ENCODE peak calls at places on chromosomes 16 and 17, in four cellular contexts. I is iPS-NIHi11, K is NCI-H1436 treated with DMSO at 0.1 percent for 48 hours, V is C1 segment of cervical spinal cord. U is an unnamed sample.

GRCh38 chr16:89133457-89134127 is 38.0 kb upstream of the CDH15 start:
- DNase-seq in I (no peak), K (no peak), V (no peak), U (no peak)

GRCh38 chr17:56636276-56636675 is 42.8 kb downstream of the NOG start:
- DNase-seq in K (no peak), I (no peak), V (no peak), U (no peak)

GRCh38 chr17:17443173-17443572 is 33.6 kb upstream of the MED9 start:
- DNase-seq in I (no peak), K (no peak), V (no peak), U (no peak)

GRCh38 chr17:76735006-76735405 is 2.1 kb downstream of the SRSF2 start:
- DNase-seq in V (no peak), K (no peak), I (no peak), U (no peak)

GRCh38 chr16:27839419-27839818 is 224.1 kb downstream of the GSG1L start:
- DNase-seq in K (no peak), V (no peak), I (no peak), U (no peak)

GRCh38 chr16:83968483-83968865 is 430 bp downstream of the NECAB2 start:
- DNase-seq in K (no peak), I (peak; percentile 81), V (no peak), U (no peak)

GRCh38 chr17:48647103-48647963 is 21.2 kb upstream of the HOXB9 start:
- DNase-seq in I (peak; percentile 68), V (no peak), K (no peak), U (no peak)

GRCh38 chr17:80474933-80475915 is 1.2 kb downstream of the NPTX1 start:
- DNase-seq in K (no peak), V (no peak), I (no peak), U (no peak)

GRCh38 chr17:63464691-63465090 is 12.2 kb upstream of the ACE start:
- DNase-seq in K (no peak), V (no peak), I (no peak), U (no peak)

GRCh38 chr16:12225282-12225681 is 248.7 kb downstream of the SNX29 start:
- DNase-seq in K (no peak), V (no peak), I (no peak), U (no peak)

GRCh38 chr16:30875881-30876791 is 17.7 kb downstream of the BCL7C start:
- DNase-seq in K (no peak), V (peak; percentile 35), I (no peak), U (no peak)

GRCh38 chr17:79678856-79679255 is 51.9 kb upstream of the ENPP7 start:
- DNase-seq in I (no peak), K (no peak), V (no peak), U (no peak)

GRCh38 chr17:3773511-3773910 is 27.5 kb downstream of the ITGAE start:
- DNase-seq in K (no peak), V (no peak), I (no peak), U (no peak)

GRCh38 chr16:53925011-53925410 is 221.1 kb downstream of the FTO start:
- DNase-seq in V (no peak), K (no peak), I (no peak), U (no peak)

GRCh38 chr16:47142469-47143328 is 1.0 kb downstream of the NETO2 start:
- DNase-seq in I (peak; percentile 25), K (no peak), V (no peak), U (peak; percentile 49)

GRCh38 chr17:44829558-44830358 is at the start of gene GJC1:
- DNase-seq in K (no peak), I (peak; percentile 74), V (no peak), U (no peak)

GRCh38 chr16:85253127-85253941 is 141.1 kb upstream of the CIBAR2 start:
- DNase-seq in I (peak; percentile 95), V (no peak), K (no peak), U (peak; percentile 20)

GRCh38 chr17:307295-307691 is 45.3 kb downstream of the RPH3AL start:
- DNase-seq in V (no peak), I (no peak), K (no peak), U (no peak)

GRCh38 chr16:86354641-86355040 is 155.7 kb upstream of the FOXF1 start:
- DNase-seq in K (no peak), V (no peak), I (no peak), U (no peak)

GRCh38 chr16:69243479-69243878 is 56.5 kb downstream of the SNTB2 start:
- DNase-seq in V (no peak), K (no peak), I (peak; percentile 21), U (no peak)

GRCh38 chr17:72590382-72590781 is 469.6 kb downstream of the SOX9 start:
- DNase-seq in I (no peak), V (no peak), K (no peak), U (no peak)

GRCh38 chr17:60230358-60230757 is 80.6 kb downstream of the CA4 start:
- DNase-seq in K (no peak), V (no peak), I (no peak), U (no peak)

GRCh38 chr16:67448580-67448979 is 17.7 kb downstream of the HSD11B2 start:
- DNase-seq in V (no peak), K (no peak), I (no peak), U (no peak)

GRCh38 chr16:21703589-21704174 is 39.9 kb downstream of the OTOA start:
- DNase-seq in I (no peak), V (no peak), K (no peak), U (no peak)

GRCh38 chr16:17831330-17831729 is 360.6 kb upstream of the XYLT1 start:
- DNase-seq in V (no peak), I (peak; percentile 22), K (no peak), U (no peak)

GRCh38 chr17:62724398-62725146 is 83.5 kb downstream of the MARCHF10 start:
- DNase-seq in I (no peak), K (no peak), V (no peak), U (no peak)

GRCh38 chr16:1060416-1061340 is 11.9 kb upstream of the SSTR5 start:
- DNase-seq in K (no peak), I (no peak), V (no peak), U (no peak)

GRCh38 chr16:87806608-87807546 is 41.1 kb upstream of the KLHDC4 start:
- DNase-seq in V (peak; percentile 4), K (peak; percentile 87), I (peak; percentile 58), U (no peak)

GRCh38 chr16:1916654-1916990 is 1.6 kb downstream of the HS3ST6 start:
- DNase-seq in V (no peak), K (no peak), I (peak; percentile 72), U (no peak)

GRCh38 chr17:80629298-80630028 is 84.8 kb downstream of the RPTOR start:
- DNase-seq in V (no peak), K (no peak), I (no peak), U (no peak)

GRCh38 chr17:7114241-7114874 is at the start of gene ASGR2:
- DNase-seq in I (no peak), V (no peak), K (no peak), U (no peak)

GRCh38 chr17:12605222-12605621 is 60.5 kb upstream of the MYOCD start:
- DNase-seq in K (no peak), I (no peak), V (no peak), U (no peak)

GRCh38 chr16:86277236-86277635 is 233.1 kb upstream of the FOXF1 start:
- DNase-seq in K (no peak), V (no peak), I (no peak), U (no peak)

GRCh38 chr16:4733747-4734062 is 366 bp downstream of the ANKS3 start:
- DNase-seq in I (no peak), K (no peak), V (no peak), U (no peak)